ENCODE peak calls at places on chromosomes 7 and 10, in four cellular contexts. V, E, A and F are unnamed samples. For H3K27me3, the result is how much of the 10 kb centered on the place peaks cover.

GRCh38 chr10:33115720-33116119 is 157.7 kb upstream of the ITGB1 start:
- DNase-seq in V (no peak), E (no peak), A (no peak), F (no peak)

GRCh38 chr10:116138897-116139296 is 134.1 kb downstream of the GFRA1 start:
- DNase-seq in V (no peak), E (no peak), A (no peak), F (no peak)

GRCh38 chr10:97916586-97916985 is 66.9 kb downstream of the GOLGA7B start:
- DNase-seq in V (no peak), E (no peak), A (no peak), F (no peak)

GRCh38 chr7:116787881-116788280 is 74.5 kb upstream of the CAPZA2 start:
- DNase-seq in V (no peak), E (no peak), A (no peak), F (no peak)

GRCh38 chr7:130294314-130294713 is 1.4 kb downstream of the CPA4 start:
- DNase-seq in V (no peak), E (no peak), A (peak), F (no peak)

GRCh38 chr10:681670-682318 is 7.7 kb downstream of the DIP2C start:
- DNase-seq in V (no peak), E (no peak), A (no peak), F (no peak)

GRCh38 chr10:33133557-33133956 is 175.5 kb upstream of the ITGB1 start:
- DNase-seq in V (no peak), E (no peak), A (no peak), F (no peak)

GRCh38 chr7:121083138-121083789 is 94.8 kb downstream of the CPED1 start:
- DNase-seq in V (no peak), E (no peak), A (no peak), F (no peak)

GRCh38 chr7:101714097-101714496 is 85.0 kb upstream of the MYL10 start:
- DNase-seq in V (no peak), E (no peak), A (no peak), F (no peak)

GRCh38 chr7:106418094-106418493 is 133.3 kb upstream of the NAMPT start:
- DNase-seq in V (no peak), E (no peak), A (no peak), F (no peak)

GRCh38 chr10:3054183-3054815 is 13.0 kb upstream of the PFKP start:
- DNase-seq in V (peak), E (no peak), A (no peak), F (no peak)

GRCh38 chr10:12287772-12288171 is 61.6 kb upstream of the CAMK1D start:
- DNase-seq in V (no peak), E (no peak), A (no peak), F (no peak)

GRCh38 chr10:97629289-97629688 is 4.0 kb downstream of the MORN4 start:
- DNase-seq in V (no peak), E (no peak), A (no peak), F (no peak)

GRCh38 chr7:102450242-102450641 is 14.4 kb downstream of the ALKBH4 start:
- DNase-seq in V (no peak), E (no peak), A (no peak), F (peak)

GRCh38 chr10:126705131-126705530 is 34.6 kb upstream of the C10orf90 start:
- DNase-seq in V (no peak), E (no peak), A (no peak), F (no peak)

GRCh38 chr10:95988702-95989101 is 54.7 kb upstream of the CCNJ start:
- DNase-seq in V (no peak), E (no peak), A (no peak), F (no peak)

GRCh38 chr7:132440126-132440525 is 136.1 kb downstream of the PLXNA4 start:
- DNase-seq in V (no peak), E (no peak), A (no peak), F (no peak)

GRCh38 chr7:107913846-107914245 is 22.9 kb downstream of the DLD start:
- DNase-seq in V (no peak), E (no peak), A (no peak), F (no peak)

GRCh38 chr10:79021331-79021907 is 47.3 kb upstream of the ZMIZ1 start:
- DNase-seq in V (no peak), E (no peak), A (no peak), F (no peak)

GRCh38 chr7:151225948-151226510 is 976 bp downstream of the ABCF2 start:
- DNase-seq in V (no peak), E (no peak), A (no peak), F (no peak)

GRCh38 chr10:132679640-132680039 is 106.3 kb downstream of the NKX6-2 start:
- DNase-seq in V (no peak), E (no peak), A (no peak), F (no peak)

GRCh38 chr7:74482629-74483401 is 29.1 kb downstream of the GTF2IRD1 start:
- DNase-seq in V (no peak), E (no peak), A (no peak), F (no peak)

DNA sequence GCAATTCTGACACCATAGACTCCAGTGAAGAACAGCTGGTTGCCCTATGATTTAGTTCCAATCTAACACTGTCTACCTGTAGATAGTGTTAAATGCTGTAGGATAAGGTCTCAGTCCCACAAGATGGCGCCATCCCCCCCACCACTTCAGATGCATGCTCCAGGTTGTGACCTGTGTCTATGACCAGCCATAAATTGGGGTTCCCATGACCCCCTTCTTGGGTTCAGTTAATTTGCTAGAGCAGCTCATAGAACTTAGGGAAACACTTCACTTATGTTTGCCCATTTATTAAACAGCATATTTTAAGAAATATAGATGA is 13.1 kb downstream of the CCSER2 start:
- DNase-seq in V (peak), E (no peak), A (no peak), F (no peak)
- TF ChIP-seq CTCF in V (peak), E (peak), A (peak), F (no peak)

DNA sequence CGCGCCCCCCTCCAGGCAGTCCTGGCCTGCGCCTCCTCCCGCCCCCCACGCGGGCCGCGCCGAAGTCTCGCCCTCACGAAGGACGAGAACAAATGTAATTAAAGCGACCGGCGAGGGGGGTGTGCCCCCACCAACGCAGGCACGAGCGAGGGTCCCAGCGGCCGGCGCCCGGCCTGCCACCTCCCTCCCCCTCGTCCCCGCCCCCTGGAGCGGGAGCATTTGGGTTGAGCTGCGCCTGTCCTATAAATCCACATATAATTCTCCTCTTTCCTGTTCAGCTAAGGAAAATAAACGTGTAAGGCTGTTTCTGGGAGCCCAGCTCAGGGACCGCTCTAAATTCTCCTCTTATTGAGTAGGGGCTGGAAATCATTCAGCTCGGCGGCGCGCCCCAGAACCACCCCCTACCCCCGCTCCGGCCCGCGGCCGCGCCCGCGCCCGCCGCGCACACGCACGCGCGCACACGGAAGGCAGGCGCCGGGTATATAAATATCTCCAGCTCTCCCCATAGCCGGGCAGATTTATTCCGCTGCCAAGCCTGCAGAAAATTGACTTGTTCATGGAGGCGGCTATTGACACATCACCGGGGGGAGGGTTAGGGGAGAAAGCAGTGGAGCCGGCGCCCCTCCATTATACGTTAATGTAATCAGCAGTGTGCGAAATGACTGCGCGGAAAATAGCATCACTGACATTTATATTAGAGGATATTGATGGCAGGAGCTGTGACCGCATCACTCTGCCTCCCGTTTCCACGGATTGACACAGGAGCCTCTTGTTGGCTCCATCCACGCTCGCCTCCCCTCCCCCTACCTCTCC is 61.6 kb upstream of the BTRC start:
- DNase-seq in V (peak), E (peak), A (no peak), F (no peak)
- H3K27me3 ChIP-seq in V (half or more), E (half or more), A (under half), F (half or more)

GRCh38 chr7:20330797-20331230 is at the start of gene ITGB8:
- DNase-seq in V (no peak), E (no peak), A (no peak), F (no peak)
- H3K27ac ChIP-seq in V (no peak), E (peak), A (no peak), F (no peak)

GRCh38 chr7:81433692-81434331 is 336.0 kb downstream of the HGF start:
- DNase-seq in V (no peak), E (no peak), A (no peak), F (no peak)

GRCh38 chr7:81433196-81433595 is 336.7 kb downstream of the HGF start:
- DNase-seq in V (no peak), E (no peak), A (no peak), F (no peak)

GRCh38 chr7:81430761-81431160 is 339.1 kb downstream of the HGF start:
- DNase-seq in V (no peak), E (no peak), A (no peak), F (no peak)

DNA sequence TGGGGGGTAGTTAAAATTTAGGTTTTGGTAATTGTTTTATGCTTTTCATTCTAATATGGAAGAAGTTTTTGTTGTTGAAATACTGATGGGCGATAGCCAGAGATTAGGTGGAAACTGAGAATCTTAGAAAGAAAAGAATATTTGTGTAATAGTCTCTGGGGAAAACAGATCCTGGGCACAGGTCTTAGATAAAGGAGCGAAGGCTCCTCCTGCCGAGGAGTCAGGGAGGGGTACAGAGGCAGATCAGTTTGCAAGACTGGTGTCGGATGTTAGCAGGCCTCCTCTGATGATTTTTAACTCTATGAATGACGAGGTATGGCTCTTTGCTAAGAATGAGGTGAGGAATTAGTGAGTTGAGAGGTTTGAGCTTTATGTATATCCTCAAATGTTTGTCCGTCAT is 339.7 kb downstream of the HGF start:
- DNase-seq in V (peak), E (peak), A (no peak), F (no peak)
- TF ChIP-seq CTCF in V (no peak), E (peak), A (no peak), F (no peak)

GRCh38 chr7:38702002-38702535 is 70.9 kb upstream of the AMPH start:
- DNase-seq in V (no peak), E (no peak), A (no peak), F (no peak)

GRCh38 chr7:38709123-38709522 is 78.0 kb upstream of the AMPH start:
- DNase-seq in V (no peak), E (no peak), A (no peak), F (no peak)

GRCh38 chr7:38703093-38703492 is 71.9 kb upstream of the AMPH start:
- DNase-seq in V (no peak), E (no peak), A (no peak), F (no peak)

GRCh38 chr7:38704041-38704547 is 72.9 kb upstream of the AMPH start:
- DNase-seq in V (no peak), E (peak), A (no peak), F (no peak)

GRCh38 chr7:38704751-38705150 is 73.6 kb upstream of the AMPH start:
- DNase-seq in V (no peak), E (no peak), A (no peak), F (no peak)
- H3K27me3 ChIP-seq in V (under half), E (under half), A (under half), F (under half)